ENCODE peak calls at places on chromosomes 7 and 10, in eight cellular contexts. Q is sigmoid colon, Y is ovary, B is adrenal gland, D is A549, J is HCT116, Z is K562, V is breast epithelium. A is an unnamed sample.

GRCh38 chr10:85791846-85792532 is 574.6 kb downstream of the GRID1 start:
- DNase-seq in Q (no peak), Y (no peak), B (no peak), D (no peak), J (no peak), Z (peak), V (no peak), A (no peak)

GRCh38 chr7:75856562-75856961 is 22.3 kb upstream of the RHBDD2 start:
- DNase-seq in Q (no peak), Y (no peak), B (no peak), D (no peak), J (no peak), Z (no peak), V (no peak), A (no peak)

GRCh38 chr10:104122273-104123107 is 519 bp downstream of the SFR1 start:
- DNase-seq in Q (no peak), Y (no peak), B (no peak), D (no peak), J (no peak), Z (peak), V (no peak), A (no peak)

GRCh38 chr10:11668847-11669610 is 57.6 kb upstream of the USP6NL start:
- DNase-seq in Q (no peak), Y (peak), B (no peak), D (no peak), J (no peak), Z (no peak), V (no peak), A (no peak)

GRCh38 chr10:69633673-69634635 is 3.9 kb downstream of the FAM241B start:
- DNase-seq in Q (no peak), Y (peak), B (no peak), D (no peak), J (no peak), Z (no peak), V (peak), A (no peak)

GRCh38 chr7:140696679-140697446 is at the start of gene NDUFB2:
- DNase-seq in Q (peak), Y (no peak), B (peak), D (peak), J (peak), Z (peak), V (no peak), A (peak)

GRCh38 chr10:132420469-132421376 is 23.7 kb downstream of the PWWP2B start:
- DNase-seq in Q (no peak), Y (no peak), B (peak), D (peak), J (no peak), Z (peak), V (no peak), A (peak)

GRCh38 chr10:47406870-47407648 is 23.0 kb upstream of the ZNF488 start:
- DNase-seq in Q (no peak), Y (no peak), B (no peak), D (peak), J (peak), Z (peak), V (no peak), A (peak)

GRCh38 chr10:2964632-2965296 is 102.6 kb upstream of the PFKP start:
- DNase-seq in Q (no peak), Y (no peak), B (no peak), D (no peak), J (no peak), Z (no peak), V (no peak), A (no peak)

GRCh38 chr7:68176974-68177373 is 1180.3 kb downstream of the TYW1 start:
- DNase-seq in Q (no peak), Y (peak), B (peak), D (peak), J (peak), Z (peak), V (no peak), A (peak)

GRCh38 chr10:72106154-72106849 is 18.0 kb upstream of the SPOCK2 start:
- DNase-seq in Q (no peak), Y (no peak), B (no peak), D (no peak), J (no peak), Z (no peak), V (no peak), A (no peak)

GRCh38 chr7:11332186-11332864 is 358.7 kb downstream of the PHF14 start:
- DNase-seq in Q (no peak), Y (no peak), B (no peak), D (no peak), J (no peak), Z (no peak), V (no peak), A (no peak)

GRCh38 chr7:31432166-31432565 is 81.7 kb upstream of the ITPRID1 start:
- DNase-seq in Q (no peak), Y (no peak), B (no peak), D (no peak), J (no peak), Z (no peak), V (no peak), A (no peak)

GRCh38 chr7:127995157-127995865 is 35.9 kb downstream of the LRRC4 start:
- DNase-seq in Q (no peak), Y (peak), B (peak), D (no peak), J (no peak), Z (peak), V (no peak), A (no peak)

GRCh38 chr10:126944191-126944590 is 39.0 kb downstream of the DOCK1 start:
- DNase-seq in Q (no peak), Y (no peak), B (no peak), D (no peak), J (no peak), Z (no peak), V (no peak), A (no peak)

GRCh38 chr10:23404461-23404980 is 34.4 kb upstream of the OTUD1 start:
- DNase-seq in Q (no peak), Y (no peak), B (no peak), D (no peak), J (no peak), Z (no peak), V (no peak), A (no peak)

GRCh38 chr10:13634207-13634606 is 47.4 kb downstream of the PRPF18 start:
- DNase-seq in Q (no peak), Y (no peak), B (no peak), D (no peak), J (no peak), Z (no peak), V (no peak), A (no peak)

GRCh38 chr7:47816647-47817046 is 131.6 kb downstream of the PKD1L1 start:
- DNase-seq in Q (no peak), Y (no peak), B (no peak), D (no peak), J (no peak), Z (no peak), V (no peak), A (peak)

GRCh38 chr10:450463-450862 is 239.0 kb downstream of the DIP2C start:
- DNase-seq in Q (no peak), Y (peak), B (no peak), D (no peak), J (no peak), Z (no peak), V (no peak), A (no peak)

GRCh38 chr7:152956006-152956405 is 196.5 kb downstream of the ACTR3B start:
- DNase-seq in Q (no peak), Y (no peak), B (no peak), D (no peak), J (no peak), Z (no peak), V (no peak), A (no peak)

GRCh38 chr7:125358551-125359167 is 429.0 kb upstream of the POT1 start:
- DNase-seq in Q (no peak), Y (no peak), B (no peak), D (no peak), J (no peak), Z (no peak), V (no peak), A (no peak)

GRCh38 chr10:28975891-28976471 is 298.7 kb downstream of the BAMBI start:
- DNase-seq in Q (no peak), Y (no peak), B (no peak), D (no peak), J (no peak), Z (no peak), V (no peak), A (no peak)

GRCh38 chr7:39608278-39608677 is 15.1 kb upstream of the RALA start:
- DNase-seq in Q (no peak), Y (no peak), B (no peak), D (no peak), J (no peak), Z (no peak), V (no peak), A (no peak)
- TF ChIP-seq POLR2A in Q (no peak), Y (no peak), B (no peak), D (no peak), J (no peak), Z (no peak), V (no peak), A (no peak)

GRCh38 chr10:48653944-48654698 is 30.6 kb upstream of the WDFY4 start:
- DNase-seq in Q (no peak), Y (no peak), B (no peak), D (no peak), J (no peak), Z (no peak), V (no peak), A (no peak)

GRCh38 chr10:48655426-48656240 is 29.0 kb upstream of the WDFY4 start:
- DNase-seq in Q (peak), Y (peak), B (peak), D (peak), J (no peak), Z (peak), V (peak), A (peak)

GRCh38 chr10:48656928-48657327 is 27.7 kb upstream of the WDFY4 start:
- DNase-seq in Q (no peak), Y (no peak), B (no peak), D (no peak), J (no peak), Z (no peak), V (no peak), A (no peak)

GRCh38 chr10:48658243-48658888 is 26.3 kb upstream of the WDFY4 start:
- DNase-seq in Q (peak), Y (peak), B (peak), D (peak), J (peak), Z (peak), V (peak), A (peak)

GRCh38 chr10:48656241-48656921 is 28.3 kb upstream of the WDFY4 start:
- DNase-seq in Q (peak), Y (peak), B (peak), D (peak), J (peak), Z (peak), V (peak), A (peak)
- TF ChIP-seq POLR2A in Q (no peak), Y (no peak), B (no peak), D (no peak), J (no peak), Z (no peak), V (no peak), A (no peak)

GRCh38 chr7:604038-604883 is 84.6 kb upstream of the PDGFA start:
- DNase-seq in Q (peak), Y (no peak), B (peak), D (no peak), J (no peak), Z (peak), V (peak), A (peak)
- TF ChIP-seq POLR2A in Q (peak), Y (peak), B (peak), D (no peak), J (no peak), Z (peak), V (no peak), A (peak)

DNA sequence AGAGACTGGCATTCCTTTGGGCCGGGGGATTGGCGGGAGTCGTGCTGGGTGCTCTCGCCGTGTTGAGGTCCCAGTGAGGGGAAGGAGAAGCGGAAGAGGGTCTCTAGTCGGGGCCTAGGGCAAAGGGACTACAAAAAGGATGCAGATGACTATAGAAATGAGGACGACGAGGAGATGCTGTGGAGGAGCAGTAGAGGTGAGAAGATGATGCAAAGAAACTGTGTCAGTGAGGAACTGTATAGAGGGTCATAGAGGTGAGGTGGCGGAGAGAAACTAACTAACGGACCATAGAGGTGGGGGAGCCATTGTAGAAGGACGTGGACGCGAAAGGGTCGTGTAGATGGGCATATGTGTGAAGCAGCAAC is 324 bp downstream of the TWNK start:
- DNase-seq in Q (no peak), Y (no peak), B (no peak), D (no peak), J (no peak), Z (no peak), V (no peak), A (no peak)
- TF ChIP-seq POLR2A in Q (no peak), Y (no peak), B (no peak), D (no peak), J (no peak), Z (no peak), V (no peak), A (no peak)

GRCh38 chr7:130920122-130920521 is 186.1 kb upstream of the KLF14 start:
- DNase-seq in Q (no peak), Y (no peak), B (no peak), D (no peak), J (no peak), Z (no peak), V (no peak), A (no peak)
- TF ChIP-seq POLR2A in Q (no peak), Y (no peak), B (no peak), D (no peak), J (no peak), Z (no peak), V (no peak), A (no peak)

GRCh38 chr7:503575-504111 is 16.0 kb downstream of the PDGFA start:
- DNase-seq in Q (peak), Y (no peak), B (no peak), D (peak), J (no peak), Z (no peak), V (no peak), A (no peak)
- TF ChIP-seq POLR2A in Q (peak), Y (no peak), B (no peak), D (no peak), J (no peak), Z (no peak), V (no peak), A (no peak)

DNA sequence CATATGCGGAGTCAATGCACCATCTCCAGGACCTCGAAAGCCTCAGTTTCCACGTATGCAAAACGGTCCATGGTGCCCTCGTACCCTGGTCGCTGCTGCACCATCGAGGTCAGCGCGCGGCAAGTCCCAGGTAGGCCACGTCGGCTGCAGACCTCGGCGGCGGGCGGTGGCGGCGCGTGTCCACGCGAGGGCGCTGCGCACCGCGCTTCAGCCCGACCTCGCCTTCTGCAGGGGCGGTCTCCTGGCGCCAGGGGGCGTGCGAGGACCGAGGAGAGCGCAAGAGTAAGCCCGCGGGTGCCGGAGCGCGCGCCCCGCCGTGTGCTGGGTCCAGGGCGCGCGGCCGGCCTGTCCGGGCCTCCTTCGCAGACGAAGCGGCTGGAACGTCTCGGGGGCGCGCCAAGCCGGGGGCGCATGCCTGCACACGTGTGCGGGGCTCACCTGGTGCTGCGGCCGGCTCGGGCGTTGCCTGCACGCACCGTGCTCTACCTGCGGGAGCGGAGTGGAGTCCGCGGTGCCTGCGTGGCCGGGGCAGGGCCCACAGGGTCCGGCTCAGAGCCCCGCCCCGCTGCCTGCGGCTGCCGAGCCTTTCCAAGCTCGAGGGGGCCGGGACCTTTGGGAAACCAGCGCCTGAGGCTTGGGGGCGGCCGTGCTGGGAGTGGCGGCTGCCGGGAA is 54.0 kb downstream of the GLRX3 start:
- DNase-seq in Q (peak), Y (peak), B (peak), D (peak), J (peak), Z (no peak), V (peak), A (no peak)
- TF ChIP-seq POLR2A in Q (no peak), Y (no peak), B (no peak), D (no peak), J (no peak), Z (no peak), V (no peak), A (no peak)

GRCh38 chr7:55552320-55553086 is 19.8 kb downstream of the VOPP1 start:
- DNase-seq in Q (no peak), Y (no peak), B (peak), D (no peak), J (no peak), Z (peak), V (no peak), A (peak)

GRCh38 chr7:55556031-55556430 is 16.3 kb downstream of the VOPP1 start:
- DNase-seq in Q (no peak), Y (no peak), B (no peak), D (no peak), J (no peak), Z (no peak), V (no peak), A (no peak)

GRCh38 chr7:55553087-55553345 is 19.3 kb downstream of the VOPP1 start:
- DNase-seq in Q (no peak), Y (no peak), B (no peak), D (no peak), J (no peak), Z (no peak), V (no peak), A (no peak)

GRCh38 chr7:55555160-55555559 is 17.1 kb downstream of the VOPP1 start:
- DNase-seq in Q (no peak), Y (no peak), B (no peak), D (no peak), J (no peak), Z (no peak), V (no peak), A (no peak)

DNA sequence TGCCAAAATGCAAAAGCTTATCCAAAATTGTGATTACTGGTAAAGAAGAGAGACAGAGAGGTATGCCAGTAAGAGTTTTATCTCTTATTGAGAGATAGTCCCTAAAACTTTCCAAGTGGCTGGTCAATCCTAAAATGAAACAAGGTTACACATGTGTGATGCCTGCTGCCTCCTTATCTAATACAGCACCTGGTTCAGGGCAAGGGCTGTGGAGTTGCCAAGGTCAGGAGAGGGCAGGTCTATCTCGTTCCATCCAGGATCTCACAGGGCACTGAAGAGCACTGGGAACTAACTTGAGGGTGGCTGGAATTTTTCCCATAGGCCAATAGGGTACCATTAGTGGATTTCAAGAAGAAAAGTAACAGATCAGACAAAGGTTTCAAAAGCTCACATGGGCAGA is 18.2 kb downstream of the VOPP1 start:
- DNase-seq in Q (no peak), Y (no peak), B (no peak), D (no peak), J (no peak), Z (peak), V (no peak), A (no peak)
- TF ChIP-seq POLR2A in Q (no peak), Y (no peak), B (no peak), D (no peak), J (no peak), Z (no peak), V (no peak), A (no peak)

DNA sequence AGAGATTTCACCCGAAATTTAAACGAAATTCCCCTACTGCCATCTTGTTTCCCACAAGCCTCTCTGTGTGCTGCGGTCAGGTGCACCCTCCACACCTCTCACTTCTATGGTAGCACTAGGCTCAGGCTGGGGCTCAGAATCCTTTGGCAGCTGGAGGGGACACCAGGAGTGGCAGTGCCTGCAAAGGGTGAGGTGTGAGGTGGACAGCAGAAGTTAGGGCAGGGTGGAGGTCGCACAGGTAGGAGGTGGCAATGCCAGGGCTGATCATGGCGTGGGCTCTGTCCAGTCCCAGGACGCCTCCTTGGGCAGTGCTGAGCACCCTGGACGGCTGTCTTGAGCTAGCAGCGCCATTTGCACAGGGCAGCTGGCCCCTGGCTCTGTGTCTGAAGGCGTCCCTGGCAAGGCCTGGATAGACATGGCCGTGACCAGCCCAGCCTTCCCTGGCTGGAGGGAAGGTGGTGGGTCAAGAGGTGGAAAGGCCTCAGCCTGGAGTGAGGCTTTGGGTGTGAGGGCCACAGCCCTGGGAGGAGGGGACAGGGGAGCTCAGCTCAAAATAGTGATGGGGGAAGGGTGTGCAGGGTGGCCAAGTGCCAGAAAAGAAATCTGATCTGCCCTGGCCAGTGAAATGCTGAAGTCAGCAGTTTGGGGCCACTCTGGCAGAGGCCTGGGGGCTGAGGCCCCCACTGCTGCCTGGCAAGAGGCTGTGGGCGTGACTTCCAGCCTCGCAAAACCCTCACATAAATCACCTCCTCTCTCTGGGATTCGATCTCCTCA is 40.0 kb downstream of the ZCCHC24 start:
- DNase-seq in Q (peak), Y (no peak), B (no peak), D (no peak), J (no peak), Z (no peak), V (no peak), A (no peak)
- TF ChIP-seq POLR2A in Q (no peak), Y (no peak), B (no peak), D (no peak), J (no peak), Z (no peak), V (no peak), A (no peak)